ENCODE peak calls at places on chromosome 17, in four cellular contexts. L, W, Y and T are unnamed samples.

GRCh38 chr17:5678171-5678570 is 93.9 kb upstream of the NLRP1 start:
- DNase-seq in W (no peak), L (no peak), Y (no peak), T (no peak)

GRCh38 chr17:28726912-28727726 is 1.1 kb upstream of the TLCD1 start:
- DNase-seq in L (peak), Y (peak), W (peak), T (no peak)

GRCh38 chr17:51610834-51611233 is 350.5 kb downstream of the UTP18 start:
- DNase-seq in Y (no peak), W (no peak), L (no peak), T (no peak)

GRCh38 chr17:1256699-1257098 is 13.5 kb upstream of the BHLHA9 start:
- DNase-seq in W (no peak), Y (no peak), L (no peak), T (no peak)

GRCh38 chr17:77441130-77441920 is 300.6 kb downstream of the SEC14L1 start:
- DNase-seq in Y (no peak), W (no peak), L (no peak), T (no peak)

GRCh38 chr17:12987120-12987519 is 30.7 kb downstream of the ELAC2 start:
- DNase-seq in L (no peak), W (no peak), Y (no peak), T (no peak)

GRCh38 chr17:41524261-41524660 is 3.8 kb downstream of the KRT19 start:
- DNase-seq in Y (no peak), W (no peak), L (no peak), T (no peak)

GRCh38 chr17:16301963-16302855 is 51.1 kb downstream of the CENPV start:
- DNase-seq in W (no peak), L (no peak), Y (no peak), T (peak)

GRCh38 chr17:63150994-63151464 is 185.0 kb downstream of the TANC2 start:
- DNase-seq in L (no peak), W (no peak), Y (peak), T (no peak)

GRCh38 chr17:3738562-3739295 is 15.0 kb downstream of the HASPIN start:
- DNase-seq in W (peak), Y (no peak), L (no peak), T (no peak)

GRCh38 chr17:62790554-62790953 is 17.6 kb downstream of the MARCHF10 start:
- DNase-seq in Y (peak), W (no peak), L (no peak), T (no peak)

GRCh38 chr17:18261146-18261515 is 669 bp downstream of the MIEF2 start:
- DNase-seq in L (no peak), W (peak), Y (no peak), T (no peak)

GRCh38 chr17:37701424-37702020 is 43.3 kb downstream of the HNF1B start:
- DNase-seq in W (peak), Y (no peak), L (peak), T (no peak)

GRCh38 chr17:74466111-74466784 is at the start of gene CD300A:
- DNase-seq in Y (no peak), L (no peak), W (no peak), T (peak)

GRCh38 chr17:69947027-69947759 is 127.8 kb upstream of the KCNJ16 start:
- DNase-seq in L (no peak), W (no peak), Y (no peak), T (no peak)

GRCh38 chr17:68384941-68385340 is 72.4 kb downstream of the WIPI1 start:
- DNase-seq in Y (no peak), W (no peak), L (no peak), T (peak)

GRCh38 chr17:49993423-49994037 is 1.5 kb downstream of the DLX3 start:
- DNase-seq in L (peak), W (peak), Y (no peak), T (no peak)
- TF ChIP-seq CTCF in L (no peak), W (no peak), Y (no peak), T (peak)

DNA sequence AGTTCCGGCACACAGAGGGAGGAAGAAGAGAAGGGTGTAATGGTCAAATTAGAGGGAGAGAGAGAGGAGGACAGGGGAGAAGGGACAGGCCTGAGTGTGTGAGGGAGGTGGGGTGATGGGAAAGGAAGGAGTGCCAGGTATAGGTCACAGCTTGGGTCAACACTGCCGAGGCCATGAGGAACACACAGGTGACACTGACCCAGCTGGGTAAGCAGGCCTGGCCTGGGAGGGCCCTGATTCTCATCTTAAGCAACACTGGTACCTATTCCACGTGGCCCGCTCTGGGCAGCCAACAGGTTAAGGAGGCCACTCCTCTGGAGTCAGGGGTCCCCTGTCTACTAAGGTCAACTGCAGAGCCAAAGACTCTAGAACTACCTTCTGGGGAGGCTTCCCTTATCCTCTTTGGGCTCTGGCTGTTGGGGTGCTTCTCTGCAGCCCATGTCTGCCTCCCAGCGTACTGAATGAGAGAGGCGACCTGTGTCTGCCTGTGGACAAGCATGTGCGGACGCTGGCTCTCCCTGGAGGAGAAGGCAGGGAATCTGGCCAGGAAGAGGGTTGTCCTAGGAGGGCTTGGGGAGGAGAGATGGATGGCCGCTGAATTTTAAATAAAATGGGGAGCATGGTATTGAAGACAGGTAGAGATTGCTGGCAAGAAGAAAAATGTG is 57.6 kb downstream of the RGS9 start:
- DNase-seq in Y (no peak), L (no peak), W (no peak), T (no peak)
- TF ChIP-seq CTCF in Y (no peak), L (no peak), W (no peak), T (no peak)

GRCh38 chr17:7677388-7678067 is 9.8 kb downstream of the TP53 start:
- DNase-seq in L (no peak), Y (no peak), W (no peak), T (no peak)

GRCh38 chr17:7668482-7668881 is 17.8 kb downstream of the ATP1B2 start:
- DNase-seq in W (no peak), L (no peak), Y (no peak), T (no peak)

GRCh38 chr17:7674934-7675333 is 12.4 kb downstream of the TP53 start:
- DNase-seq in L (no peak), Y (no peak), W (no peak), T (no peak)

GRCh38 chr17:7676533-7676932 is 10.8 kb downstream of the TP53 start:
- DNase-seq in L (no peak), W (no peak), Y (no peak), T (no peak)

GRCh38 chr17:7673239-7673638 is 14.1 kb downstream of the TP53 start:
- DNase-seq in W (no peak), L (no peak), Y (no peak), T (no peak)
- TF ChIP-seq CTCF in W (peak), L (peak), Y (peak), T (peak)

GRCh38 chr17:45451131-45451530 is 18.5 kb upstream of the ARHGAP27 start:
- DNase-seq in Y (no peak), W (no peak), L (no peak), T (peak)
- TF ChIP-seq CTCF in Y (no peak), W (no peak), L (no peak), T (no peak)

DNA sequence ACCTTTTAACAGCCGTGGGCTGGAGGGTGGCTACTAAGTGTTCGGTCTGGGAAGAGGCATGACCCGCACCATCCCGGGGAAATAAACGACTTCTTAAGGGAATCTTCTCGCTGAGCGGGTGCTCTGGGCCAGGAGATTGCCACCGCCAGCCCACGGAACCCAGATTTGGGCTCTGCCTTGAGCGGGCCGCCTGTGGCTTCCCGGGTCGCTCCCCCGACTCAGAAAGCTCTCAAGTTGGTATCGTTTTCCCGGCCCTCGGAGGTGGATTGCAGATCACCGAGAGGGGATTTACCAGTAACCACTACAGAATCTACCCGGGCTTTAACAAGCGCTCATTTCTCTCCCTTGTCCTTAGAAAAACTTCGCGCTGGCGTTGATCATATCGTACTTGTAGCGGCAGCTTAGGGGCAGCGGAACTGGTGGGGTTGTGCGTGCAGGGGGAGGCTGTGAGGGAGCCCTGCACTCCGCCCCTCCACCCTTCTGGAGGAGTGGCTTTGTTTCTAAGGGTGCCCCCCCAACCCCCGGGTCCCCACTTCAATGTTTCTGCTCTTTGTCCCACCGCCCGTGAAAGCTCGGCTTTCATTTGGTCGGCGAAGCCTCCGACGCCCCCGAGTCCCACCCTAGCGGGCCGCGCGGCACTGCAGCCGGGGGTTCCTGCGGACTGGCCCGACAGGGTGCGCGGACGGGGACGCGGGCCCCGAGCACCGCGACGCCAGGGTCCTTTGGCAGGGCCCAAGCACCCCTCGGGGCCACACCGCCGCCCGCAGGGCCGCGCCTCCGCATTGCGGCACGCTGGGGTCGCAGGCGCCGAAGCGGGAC is 3.6 kb upstream of the CBX4 start:
- DNase-seq in W (no peak), Y (no peak), L (no peak), T (no peak)
- TF ChIP-seq CTCF in W (no peak), Y (no peak), L (no peak), T (peak)